ENCODE peak calls at places on chromosomes 3 and 15, in seven cellular contexts. One of them, this sample, is unnamed.

GRCh38 chr3:18444597-18445420 is 19.7 kb upstream of the SATB1 start:
- DNase-seq in H9: peak
- DNase-seq in mesenchymal stem cell: peak
- DNase-seq in mesendoderm: peak
- DNase-seq in trophoblast cell: peak
- DNase-seq in IMR-90: peak
- DNase-seq in neuronal stem cell: peak
- DNase-seq in this sample: peak

GRCh38 chr3:14780927-14781507 is 37.7 kb upstream of the FGD5 start:
- DNase-seq in neuronal stem cell: peak
- DNase-seq in trophoblast cell: peak
- DNase-seq in IMR-90: peak
- DNase-seq in H9: peak
- DNase-seq in mesendoderm: peak
- DNase-seq in mesenchymal stem cell: peak
- DNase-seq in this sample: peak

GRCh38 chr3:143436231-143436930 is 316.8 kb downstream of the CHST2 start:
- DNase-seq in neuronal stem cell: no peak
- DNase-seq in mesendoderm: no peak
- DNase-seq in trophoblast cell: no peak
- DNase-seq in mesenchymal stem cell: peak
- DNase-seq in H9: no peak
- DNase-seq in IMR-90: peak
- DNase-seq in this sample: no peak

GRCh38 chr15:47750030-47750739 is 32.9 kb downstream of the SEMA6D start:
- DNase-seq in trophoblast cell: peak
- DNase-seq in H9: no peak
- DNase-seq in IMR-90: peak
- DNase-seq in neuronal stem cell: no peak
- DNase-seq in mesenchymal stem cell: peak
- DNase-seq in mesendoderm: peak
- DNase-seq in this sample: no peak

GRCh38 chr3:50194128-50194902 is 2.9 kb downstream of the GNAT1 start:
- DNase-seq in trophoblast cell: peak
- DNase-seq in mesendoderm: peak
- DNase-seq in IMR-90: peak
- DNase-seq in H9: peak
- DNase-seq in neuronal stem cell: peak
- DNase-seq in mesenchymal stem cell: peak
- DNase-seq in this sample: peak

GRCh38 chr15:25712192-25712960 is 150.8 kb downstream of the ATP10A start:
- DNase-seq in mesendoderm: no peak
- DNase-seq in IMR-90: no peak
- DNase-seq in neuronal stem cell: no peak
- DNase-seq in H9: no peak
- DNase-seq in mesenchymal stem cell: no peak
- DNase-seq in trophoblast cell: no peak
- DNase-seq in this sample: no peak

GRCh38 chr3:13655074-13655913 is 106.4 kb downstream of the FBLN2 start:
- DNase-seq in IMR-90: peak
- DNase-seq in trophoblast cell: peak
- DNase-seq in H9: peak
- DNase-seq in mesendoderm: peak
- DNase-seq in neuronal stem cell: peak
- DNase-seq in mesenchymal stem cell: peak
- DNase-seq in this sample: no peak

GRCh38 chr3:108089544-108089943 is 1.3 kb downstream of the CD47 start:
- DNase-seq in trophoblast cell: no peak
- DNase-seq in neuronal stem cell: no peak
- DNase-seq in H9: no peak
- DNase-seq in mesenchymal stem cell: peak
- DNase-seq in mesendoderm: peak
- DNase-seq in IMR-90: no peak
- DNase-seq in this sample: no peak

GRCh38 chr15:41695750-41696436 is 35.7 kb downstream of the MGA start:
- DNase-seq in trophoblast cell: peak
- DNase-seq in IMR-90: peak
- DNase-seq in mesendoderm: peak
- DNase-seq in neuronal stem cell: no peak
- DNase-seq in mesenchymal stem cell: peak
- DNase-seq in H9: no peak
- DNase-seq in this sample: no peak

GRCh38 chr3:123683755-123684154 is 98.9 kb upstream of the HACD2 start:
- DNase-seq in mesendoderm: no peak
- DNase-seq in H9: no peak
- DNase-seq in neuronal stem cell: no peak
- DNase-seq in trophoblast cell: no peak
- DNase-seq in mesenchymal stem cell: no peak
- DNase-seq in IMR-90: no peak
- DNase-seq in this sample: no peak

GRCh38 chr3:152331018-152331541 is 62.4 kb downstream of the MBNL1 start:
- DNase-seq in IMR-90: peak
- DNase-seq in trophoblast cell: peak
- DNase-seq in H9: no peak
- DNase-seq in mesendoderm: no peak
- DNase-seq in neuronal stem cell: no peak
- DNase-seq in mesenchymal stem cell: peak
- DNase-seq in this sample: no peak

GRCh38 chr3:152069871-152070270 is 196.4 kb downstream of the SUCNR1 start:
- DNase-seq in H9: no peak
- DNase-seq in mesendoderm: peak
- DNase-seq in mesenchymal stem cell: no peak
- DNase-seq in trophoblast cell: no peak
- DNase-seq in IMR-90: peak
- DNase-seq in neuronal stem cell: no peak
- DNase-seq in this sample: no peak

GRCh38 chr3:5016218-5017161 is 37.3 kb downstream of the BHLHE40 start:
- DNase-seq in H9: no peak
- DNase-seq in trophoblast cell: peak
- DNase-seq in IMR-90: peak
- DNase-seq in mesenchymal stem cell: peak
- DNase-seq in mesendoderm: peak
- DNase-seq in neuronal stem cell: no peak
- DNase-seq in this sample: no peak

GRCh38 chr15:37142371-37142770 is 42.0 kb upstream of the MEIS2 start:
- DNase-seq in trophoblast cell: no peak
- DNase-seq in mesenchymal stem cell: no peak
- DNase-seq in H9: no peak
- DNase-seq in neuronal stem cell: no peak
- DNase-seq in mesendoderm: no peak
- DNase-seq in IMR-90: no peak
- DNase-seq in this sample: no peak

GRCh38 chr15:70038730-70039392 is 58.9 kb downstream of the TLE3 start:
- DNase-seq in mesendoderm: no peak
- DNase-seq in IMR-90: no peak
- DNase-seq in mesenchymal stem cell: no peak
- DNase-seq in neuronal stem cell: no peak
- DNase-seq in H9: no peak
- DNase-seq in trophoblast cell: peak
- DNase-seq in this sample: no peak

GRCh38 chr3:87045473-87045872 is 54.5 kb upstream of the VGLL3 start:
- DNase-seq in trophoblast cell: no peak
- DNase-seq in mesendoderm: no peak
- DNase-seq in mesenchymal stem cell: no peak
- DNase-seq in neuronal stem cell: no peak
- DNase-seq in IMR-90: no peak
- DNase-seq in H9: no peak
- DNase-seq in this sample: no peak

GRCh38 chr3:89113887-89114840 is 6.7 kb downstream of the EPHA3 start:
- DNase-seq in mesendoderm: peak
- DNase-seq in H9: peak
- DNase-seq in mesenchymal stem cell: peak
- DNase-seq in IMR-90: peak
- DNase-seq in trophoblast cell: peak
- DNase-seq in neuronal stem cell: peak
- DNase-seq in this sample: peak

GRCh38 chr3:18217512-18218174 is 207.5 kb downstream of the SATB1 start:
- DNase-seq in neuronal stem cell: no peak
- DNase-seq in mesenchymal stem cell: peak
- DNase-seq in H9: no peak
- DNase-seq in IMR-90: no peak
- DNase-seq in mesendoderm: no peak
- DNase-seq in trophoblast cell: no peak
- DNase-seq in this sample: no peak

GRCh38 chr3:52973806-52974205 is 72.1 kb downstream of the SFMBT1 start:
- DNase-seq in neuronal stem cell: no peak
- DNase-seq in H9: no peak
- DNase-seq in mesendoderm: no peak
- DNase-seq in mesenchymal stem cell: no peak
- DNase-seq in IMR-90: peak
- DNase-seq in trophoblast cell: peak
- DNase-seq in this sample: no peak

GRCh38 chr3:77296527-77296926 is 256.6 kb downstream of the ROBO2 start:
- DNase-seq in neuronal stem cell: no peak
- DNase-seq in trophoblast cell: peak
- DNase-seq in mesenchymal stem cell: peak
- DNase-seq in H9: no peak
- DNase-seq in mesendoderm: peak
- DNase-seq in IMR-90: peak
- DNase-seq in this sample: no peak

GRCh38 chr3:135224963-135225362 is 429.9 kb downstream of the EPHB1 start:
- DNase-seq in mesenchymal stem cell: no peak
- DNase-seq in IMR-90: no peak
- DNase-seq in neuronal stem cell: no peak
- DNase-seq in trophoblast cell: no peak
- DNase-seq in mesendoderm: no peak
- DNase-seq in H9: no peak
- DNase-seq in this sample: no peak

DNA sequence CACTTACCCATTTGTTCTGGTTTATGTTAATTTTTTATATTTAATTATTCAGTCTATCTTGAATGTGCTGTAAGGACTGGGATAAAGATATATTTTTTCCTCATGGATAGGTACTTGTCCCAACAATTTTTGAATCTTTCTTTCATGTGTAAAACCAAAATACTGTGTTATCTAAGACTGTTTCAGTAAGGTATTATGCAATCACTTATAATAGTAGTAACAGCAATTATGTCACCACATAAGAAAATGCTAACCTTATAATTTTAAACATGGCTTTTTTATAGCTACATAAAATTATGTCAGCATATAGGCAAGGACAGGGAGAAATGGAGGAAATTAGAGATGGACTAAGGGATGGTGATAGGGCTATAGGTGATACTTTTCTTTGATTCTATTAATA is 2.9 kb upstream of the CTDSPL start:
- DNase-seq in H9: no peak
- DNase-seq in neuronal stem cell: no peak
- DNase-seq in mesenchymal stem cell: no peak
- DNase-seq in trophoblast cell: no peak
- DNase-seq in IMR-90: no peak
- DNase-seq in mesendoderm: no peak
- DNase-seq in this sample: no peak
- H3K4ac ChIP-seq in H9: no peak
- H3K4ac ChIP-seq in neuronal stem cell: no peak
- H3K4ac ChIP-seq in mesenchymal stem cell: no peak
- H3K4ac ChIP-seq in trophoblast cell: no peak
- H3K4ac ChIP-seq in IMR-90: no peak
- H3K4ac ChIP-seq in mesendoderm: no peak
- H3K4ac ChIP-seq in this sample: no peak

GRCh38 chr3:186012137-186012536 is 74.3 kb upstream of the TRA2B start:
- DNase-seq in mesenchymal stem cell: no peak
- DNase-seq in H9: no peak
- DNase-seq in trophoblast cell: no peak
- DNase-seq in neuronal stem cell: no peak
- DNase-seq in IMR-90: no peak
- DNase-seq in mesendoderm: no peak
- DNase-seq in this sample: no peak
- H3K4ac ChIP-seq in mesenchymal stem cell: no peak
- H3K4ac ChIP-seq in H9: no peak
- H3K4ac ChIP-seq in trophoblast cell: no peak
- H3K4ac ChIP-seq in neuronal stem cell: no peak
- H3K4ac ChIP-seq in IMR-90: no peak
- H3K4ac ChIP-seq in mesendoderm: no peak
- H3K4ac ChIP-seq in this sample: no peak

DNA sequence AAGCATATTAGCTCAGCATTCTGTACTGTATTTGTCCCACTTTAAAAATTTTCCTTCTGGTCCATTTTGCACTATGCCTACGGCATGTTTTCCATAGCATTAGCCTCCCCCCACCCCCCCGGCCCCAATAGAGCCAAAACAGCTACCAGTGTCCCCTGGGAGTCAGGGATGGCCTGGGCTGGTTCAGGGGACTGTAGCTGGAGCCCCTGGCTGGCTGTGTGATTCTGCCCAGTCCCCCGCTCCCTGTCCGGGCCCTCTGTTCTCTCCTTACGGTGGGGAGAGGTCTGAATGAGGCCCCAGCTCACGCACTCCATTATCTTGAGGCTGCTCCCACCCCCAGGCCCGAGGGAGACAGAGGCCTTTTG is 70.1 kb downstream of the KLF15 start:
- DNase-seq in neuronal stem cell: no peak
- DNase-seq in mesenchymal stem cell: no peak
- DNase-seq in trophoblast cell: no peak
- DNase-seq in IMR-90: no peak
- DNase-seq in H9: no peak
- DNase-seq in mesendoderm: no peak
- DNase-seq in this sample: no peak
- H3K4ac ChIP-seq in neuronal stem cell: no peak
- H3K4ac ChIP-seq in mesenchymal stem cell: no peak
- H3K4ac ChIP-seq in trophoblast cell: no peak
- H3K4ac ChIP-seq in IMR-90: peak
- H3K4ac ChIP-seq in H9: no peak
- H3K4ac ChIP-seq in mesendoderm: no peak
- H3K4ac ChIP-seq in this sample: no peak

GRCh38 chr15:100007609-100008008 is 274.4 kb upstream of the LYSMD4 start:
- DNase-seq in neuronal stem cell: no peak
- DNase-seq in trophoblast cell: no peak
- DNase-seq in IMR-90: no peak
- DNase-seq in H9: no peak
- DNase-seq in mesendoderm: no peak
- DNase-seq in mesenchymal stem cell: no peak
- DNase-seq in this sample: no peak

GRCh38 chr15:100008258-100008657 is 275.0 kb upstream of the LYSMD4 start:
- DNase-seq in H9: no peak
- DNase-seq in neuronal stem cell: no peak
- DNase-seq in trophoblast cell: no peak
- DNase-seq in mesendoderm: no peak
- DNase-seq in IMR-90: no peak
- DNase-seq in mesenchymal stem cell: no peak
- DNase-seq in this sample: no peak

GRCh38 chr15:100009372-100009771 is 276.1 kb upstream of the LYSMD4 start:
- DNase-seq in IMR-90: no peak
- DNase-seq in H9: no peak
- DNase-seq in mesenchymal stem cell: no peak
- DNase-seq in mesendoderm: no peak
- DNase-seq in trophoblast cell: no peak
- DNase-seq in neuronal stem cell: no peak
- DNase-seq in this sample: no peak

GRCh38 chr15:100016632-100017031 is 283.4 kb upstream of the LYSMD4 start:
- DNase-seq in mesendoderm: no peak
- DNase-seq in mesenchymal stem cell: no peak
- DNase-seq in trophoblast cell: no peak
- DNase-seq in neuronal stem cell: no peak
- DNase-seq in IMR-90: no peak
- DNase-seq in H9: no peak
- DNase-seq in this sample: no peak

DNA sequence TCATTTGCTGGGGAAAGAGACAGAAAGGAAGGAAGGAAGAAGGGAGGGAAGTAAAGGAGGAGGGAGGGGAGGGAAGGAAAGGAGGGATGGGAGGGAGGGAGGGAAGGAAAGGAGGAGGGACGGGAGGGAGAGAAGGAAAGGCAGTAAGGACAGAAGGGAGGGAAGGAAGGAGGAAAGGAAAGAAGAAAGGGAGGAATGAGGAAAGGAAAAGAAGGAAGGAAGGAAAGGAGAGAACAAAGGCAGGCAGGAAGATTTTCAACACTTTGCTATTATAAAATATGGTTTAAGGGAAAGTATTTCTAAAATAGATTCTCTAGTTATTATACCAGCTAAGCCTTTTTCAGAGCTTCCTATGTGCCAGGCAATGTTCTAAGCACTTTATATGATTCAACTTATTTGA is 278.0 kb upstream of the LYSMD4 start:
- DNase-seq in IMR-90: no peak
- DNase-seq in mesendoderm: no peak
- DNase-seq in H9: no peak
- DNase-seq in mesenchymal stem cell: no peak
- DNase-seq in neuronal stem cell: no peak
- DNase-seq in trophoblast cell: no peak
- DNase-seq in this sample: no peak
- H3K4ac ChIP-seq in IMR-90: no peak
- H3K4ac ChIP-seq in mesendoderm: no peak
- H3K4ac ChIP-seq in H9: no peak
- H3K4ac ChIP-seq in mesenchymal stem cell: no peak
- H3K4ac ChIP-seq in neuronal stem cell: no peak
- H3K4ac ChIP-seq in trophoblast cell: no peak
- H3K4ac ChIP-seq in this sample: no peak

This sample was measured in H1.